ENCODE peak calls at places on chromosomes 7 and 10, in six cellular contexts. O is NCI-H1092 treated with DMSO at 0.1 percent for 48 hours; A is left cardiac atrium; Z is neural progenitor cell; M is neural crest cell; D is activated T-cell treated with anti-CD3 and anti-CD28 coated beads, Interleukin-2, amount 50 U/mL, for 4 hours. T is an unnamed sample.

GRCh38 chr10:28592953-28593352 is 60.0 kb downstream of the WAC start:
- DNase-seq in O (no peak), A (no peak), Z (no peak), M (no peak), D (no peak), T (no peak)

GRCh38 chr7:140656548-140657515 is 15.9 kb upstream of the ADCK2 start:
- DNase-seq in O (no peak), A (peak), Z (no peak), M (no peak), D (no peak), T (peak)

GRCh38 chr7:141381794-141382453 is 169.3 kb upstream of the AGK start:
- DNase-seq in O (peak), A (no peak), Z (no peak), M (no peak), D (no peak), T (no peak)

GRCh38 chr7:106283501-106283830 is 1.3 kb downstream of the NAMPT start:
- DNase-seq in O (no peak), A (no peak), Z (no peak), M (no peak), D (no peak), T (no peak)

GRCh38 chr10:102096449-102096848 is 23.7 kb downstream of the LDB1 start:
- DNase-seq in O (no peak), A (no peak), Z (no peak), M (no peak), D (no peak), T (no peak)

GRCh38 chr10:32054087-32054486 is 2.1 kb downstream of the KIF5B start:
- DNase-seq in O (no peak), A (no peak), Z (peak), M (no peak), D (no peak), T (peak)

GRCh38 chr7:8480466-8480865 is 47.1 kb downstream of the NXPH1 start:
- DNase-seq in O (no peak), A (no peak), Z (no peak), M (no peak), D (no peak), T (no peak)

GRCh38 chr7:2722591-2722990 is 34.6 kb downstream of the AMZ1 start:
- DNase-seq in O (no peak), A (no peak), Z (no peak), M (no peak), D (no peak), T (no peak)